ENCODE peak calls at places on chromosome 1, in eight cellular contexts. R is IMR-90, V is suprapubic skin, O is endothelial cell of umbilical vein, F is H1, C is transverse colon, K is stomach, P is ovary. W is an unnamed sample.

GRCh38 chr1:227788279-227789041 is 27.0 kb upstream of the PRSS38 start:
- DNase-seq in R (no peak), V (peak; percentile 88), O (peak; percentile 62), F (peak; percentile 51), C (no peak), K (peak; percentile 43), P (peak; percentile 66), W (peak; percentile 85)

GRCh38 chr1:160413716-160414115 is 13.4 kb downstream of the VANGL2 start:
- DNase-seq in R (no peak), V (no peak), O (no peak), F (no peak), C (no peak), K (no peak), P (no peak), W (no peak)

GRCh38 chr1:27568247-27569087 is 35.5 kb downstream of the AHDC1 start:
- DNase-seq in R (peak; percentile 81), V (peak; percentile 97), O (peak; percentile 91), F (peak; percentile 80), C (peak; percentile 98), K (peak; percentile 98), P (peak; percentile 96), W (peak; percentile 96)

GRCh38 chr1:179043907-179044306 is 18.2 kb downstream of the FAM20B start:
- DNase-seq in R (no peak), V (no peak), O (no peak), F (no peak), C (no peak), K (no peak), P (no peak), W (no peak)

GRCh38 chr1:1591452-1591851 is 8.5 kb downstream of the FNDC10 start:
- DNase-seq in R (peak; percentile 34), V (no peak), O (no peak), F (no peak), C (no peak), K (no peak), P (no peak), W (no peak)

GRCh38 chr1:41380195-41380594 is 19.0 kb downstream of the FOXO6 start:
- DNase-seq in R (no peak), V (no peak), O (no peak), F (no peak), C (no peak), K (no peak), P (no peak), W (no peak)

GRCh38 chr1:59672851-59673574 is 141.7 kb upstream of the HOOK1 start:
- DNase-seq in R (peak; percentile 81), V (no peak), O (peak; percentile 13), F (no peak), C (no peak), K (no peak), P (no peak), W (no peak)

GRCh38 chr1:177784394-177784793 is 185.5 kb downstream of the SEC16B start:
- DNase-seq in R (no peak), V (no peak), O (peak; percentile 32), F (no peak), C (no peak), K (no peak), P (no peak), W (no peak)

GRCh38 chr1:25343872-25344271 is 5.7 kb downstream of the TMEM50A start:
- DNase-seq in R (peak; percentile 89), V (no peak), O (no peak), F (no peak), C (no peak), K (no peak), P (no peak), W (no peak)

GRCh38 chr1:206144605-206145004 is 27.4 kb upstream of the AVPR1B start:
- DNase-seq in R (no peak), V (no peak), O (no peak), F (no peak), C (no peak), K (no peak), P (no peak), W (no peak)

GRCh38 chr1:160040481-160040880 is 8.7 kb upstream of the PIGM start:
- DNase-seq in R (peak; percentile 56), V (no peak), O (no peak), F (no peak), C (no peak), K (no peak), P (no peak), W (no peak)

GRCh38 chr1:157231844-157232550 is 93.8 kb upstream of the ETV3 start:
- DNase-seq in R (no peak), V (no peak), O (no peak), F (no peak), C (no peak), K (no peak), P (no peak), W (no peak)

GRCh38 chr1:9066945-9067807 is 2.3 kb downstream of the SLC2A5 start:
- DNase-seq in R (peak; percentile 91), V (no peak), O (peak; percentile 68), F (no peak), C (peak; percentile 53), K (no peak), P (peak; percentile 88), W (peak; percentile 80)

GRCh38 chr1:161439280-161440232 is 65.7 kb upstream of the FCGR2A start:
- DNase-seq in R (peak; percentile 33), V (no peak), O (peak; percentile 9), F (peak; percentile 23), C (peak; percentile 39), K (no peak), P (no peak), W (no peak)

GRCh38 chr1:161440312-161440894 is 64.9 kb upstream of the FCGR2A start:
- DNase-seq in R (peak; percentile 53), V (no peak), O (peak; percentile 51), F (peak; percentile 41), C (peak; percentile 68), K (peak; percentile 48), P (peak; percentile 45), W (peak; percentile 31)
- TF ChIP-seq CTCF in R (peak; percentile 59), V (peak; percentile 49), O (peak; percentile 77), F (peak; percentile 62), C (peak; percentile 36), K (no peak), P (peak; percentile 29), W (peak; percentile 54)

GRCh38 chr1:64864018-64864945 is 102.1 kb downstream of the JAK1 start:
- DNase-seq in R (no peak), V (no peak), O (peak; percentile 90), F (no peak), C (peak; percentile 78), K (peak; percentile 61), P (no peak), W (no peak)
- TF ChIP-seq POLR2A in R (no peak), V (no peak), O (peak; percentile 52), F (no peak), C (no peak), K (no peak), P (no peak), W (no peak)

GRCh38 chr1:199811163-199811562 is 216.3 kb upstream of the NR5A2 start:
- DNase-seq in R (no peak), V (no peak), O (no peak), F (no peak), C (no peak), K (no peak), P (no peak), W (no peak)

GRCh38 chr1:199821029-199821779 is 206.3 kb upstream of the NR5A2 start:
- DNase-seq in R (no peak), V (no peak), O (no peak), F (no peak), C (peak; percentile 56), K (no peak), P (no peak), W (no peak)

DNA sequence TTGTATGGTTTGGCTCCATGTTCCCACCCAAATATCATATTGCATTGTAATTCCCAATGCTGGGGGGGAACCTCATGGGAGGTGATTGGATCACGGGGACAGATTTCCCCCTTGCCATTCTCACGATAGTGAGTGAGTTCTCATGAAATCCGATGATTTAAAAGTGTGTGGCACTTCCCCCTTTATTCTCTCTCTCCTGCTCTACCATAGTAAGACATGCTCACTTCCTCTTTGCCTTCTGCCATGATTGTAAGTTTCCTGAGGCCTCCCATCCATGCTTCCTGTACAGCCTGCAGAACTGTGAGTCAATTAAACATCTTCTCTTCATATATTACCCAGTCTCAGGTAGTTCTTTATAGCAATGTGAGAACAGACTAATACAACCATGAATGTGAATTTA is 211.6 kb upstream of the NR5A2 start:
- DNase-seq in R (no peak), V (no peak), O (no peak), F (no peak), C (no peak), K (no peak), P (no peak), W (no peak)
- H3K27ac ChIP-seq in R (no peak overlapping the region), V (no peak overlapping the region), O (no peak overlapping the region), F (no peak overlapping the region), C (no peak overlapping the region), K (no peak overlapping the region), P (no peak overlapping the region), W (no peak overlapping the region)

GRCh38 chr1:85576256-85576641 is 4.3 kb upstream of the CCN1 start:
- DNase-seq in R (no peak), V (no peak), O (no peak), F (no peak), C (no peak), K (no peak), P (no peak), W (no peak)

GRCh38 chr1:85577421-85578320 is 2.9 kb upstream of the CCN1 start:
- DNase-seq in R (no peak), V (no peak), O (peak; percentile 74), F (no peak), C (peak; percentile 21), K (no peak), P (peak; percentile 42), W (peak; percentile 53)

GRCh38 chr1:85578321-85579295 is 2.0 kb upstream of the CCN1 start:
- DNase-seq in R (peak; percentile 98), V (no peak), O (peak; percentile 92), F (no peak), C (no peak), K (no peak), P (no peak), W (peak; percentile 58)

GRCh38 chr1:85575363-85575995 is 5.1 kb upstream of the CCN1 start:
- DNase-seq in R (no peak), V (no peak), O (no peak), F (no peak), C (no peak), K (no peak), P (no peak), W (no peak)

DNA sequence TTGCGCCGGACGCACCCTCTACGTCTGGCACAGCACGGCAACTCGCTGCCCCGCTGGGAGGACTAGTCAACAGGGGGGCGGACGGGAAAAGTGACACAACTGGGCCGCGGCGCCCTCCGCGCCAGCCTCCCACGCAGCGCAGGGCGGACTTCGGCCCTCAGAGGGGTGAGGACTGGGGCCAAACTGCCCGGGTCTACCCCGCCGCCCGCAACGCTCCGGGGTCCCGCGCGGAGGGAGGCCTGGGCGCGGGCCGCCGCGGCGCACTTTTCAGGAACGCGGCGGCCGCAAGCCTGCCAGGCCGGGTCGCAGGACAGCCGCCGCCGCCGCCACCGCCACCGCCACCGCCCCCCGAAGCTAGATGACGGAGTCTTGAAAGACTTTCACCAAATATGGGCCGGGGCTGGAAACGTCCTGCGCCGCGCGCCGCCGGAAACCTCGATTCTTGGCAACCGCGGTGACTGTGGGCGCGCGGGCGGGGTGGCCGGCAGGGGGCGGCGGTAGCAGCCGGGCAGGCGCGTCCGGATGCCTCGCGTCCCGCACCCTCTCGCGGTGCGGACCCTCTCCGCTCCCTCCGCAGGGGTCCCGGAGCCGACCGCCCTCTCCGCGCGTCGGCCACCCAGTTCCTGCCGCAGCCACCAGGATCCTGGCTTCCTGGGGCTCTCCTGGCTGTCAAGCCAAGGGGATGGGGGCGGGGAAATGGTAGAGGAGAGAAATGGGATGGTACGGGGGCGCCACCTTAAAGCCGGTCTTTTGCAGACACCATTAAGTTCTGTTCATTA is 3.7 kb upstream of the CCN1 start:
- DNase-seq in R (peak; percentile 88), V (peak; percentile 93), O (peak; percentile 87), F (no peak), C (peak; percentile 78), K (peak; percentile 71), P (peak; percentile 85), W (peak; percentile 93)
- TF ChIP-seq CTCF in R (peak; percentile 64), V (peak; percentile 82), O (peak; percentile 69), F (peak; percentile 56), C (peak; percentile 47), K (peak; percentile 52), P (peak; percentile 89), W (peak; percentile 91)

GRCh38 chr1:230642263-230642959 is at the start of gene COG2:
- DNase-seq in R (peak; percentile 90), V (peak; percentile 95), O (peak; percentile 94), F (peak; percentile 90), C (peak; percentile 95), K (peak; percentile 97), P (peak; percentile 90), W (peak; percentile 92)
- TF ChIP-seq POLR2A in R (peak; percentile 76), V (no peak), O (peak; percentile 65), F (peak; percentile 76), C (peak; percentile 78), K (no peak), P (peak; percentile 56), W (no peak)

W was measured in uterus.